ENCODE peak calls at places on chromosomes 11 and 22, in five cellular contexts. X is skeletal muscle cell, W is foreskin fibroblast, C is dorsolateral prefrontal cortex, E is MM.1S. K is an unnamed sample.
A peak's percentile ranks its signal among the peaks of the same experiment; 100 is the strongest.

GRCh38 chr11:30914143-30914762 is 328.1 kb upstream of the MPPED2 start:
- DNase-seq in C (peak; percentile 81), E (peak; percentile 14), X (peak; percentile 39), W (no peak), K (peak; percentile 53)

GRCh38 chr11:73493838-73494598 is 103.9 kb downstream of the FAM168A start:
- DNase-seq in X (peak; percentile 32), E (no peak), W (peak; percentile 85), C (no peak), K (peak; percentile 90)

GRCh38 chr11:14764899-14765527 is 121.4 kb downstream of the PDE3B start:
- DNase-seq in C (no peak), W (no peak), X (no peak), E (peak; percentile 94), K (peak; percentile 47)

GRCh38 chr22:38948181-38948940 is 9.0 kb upstream of the APOBEC3A start:
- DNase-seq in W (no peak), C (no peak), E (no peak), X (no peak), K (no peak)

GRCh38 chr11:63623513-63624140 is 9.4 kb upstream of the PLAAT3 start:
- DNase-seq in E (no peak), C (no peak), X (no peak), W (no peak), K (no peak)

GRCh38 chr11:122337241-122338176 is 221.5 kb upstream of the BLID start:
- DNase-seq in X (no peak), C (no peak), E (no peak), W (no peak), K (peak; percentile 82)

GRCh38 chr22:19767427-19768380 is 7.1 kb downstream of the TBX1 start:
- DNase-seq in C (no peak), X (no peak), W (no peak), E (no peak), K (no peak)

GRCh38 chr11:112727341-112727841 is 233.8 kb upstream of the NCAM1 start:
- DNase-seq in X (no peak), W (no peak), C (no peak), E (no peak), K (no peak)

GRCh38 chr11:60208146-60208895 is 25.4 kb upstream of the MS4A6A start:
- DNase-seq in E (no peak), X (no peak), W (no peak), C (no peak), K (no peak)

GRCh38 chr22:17198188-17199130 is 20.8 kb downstream of the ADA2 start:
- DNase-seq in C (no peak), E (no peak), W (no peak), X (no peak), K (peak; percentile 9)

GRCh38 chr11:72003776-72004171 is 5.1 kb downstream of the IL18BP start:
- DNase-seq in E (no peak), W (no peak), X (no peak), C (no peak), K (no peak)

GRCh38 chr11:91755526-91755925 is 469.1 kb upstream of the FAT3 start:
- DNase-seq in E (no peak), C (no peak), X (no peak), W (no peak), K (no peak)

DNA sequence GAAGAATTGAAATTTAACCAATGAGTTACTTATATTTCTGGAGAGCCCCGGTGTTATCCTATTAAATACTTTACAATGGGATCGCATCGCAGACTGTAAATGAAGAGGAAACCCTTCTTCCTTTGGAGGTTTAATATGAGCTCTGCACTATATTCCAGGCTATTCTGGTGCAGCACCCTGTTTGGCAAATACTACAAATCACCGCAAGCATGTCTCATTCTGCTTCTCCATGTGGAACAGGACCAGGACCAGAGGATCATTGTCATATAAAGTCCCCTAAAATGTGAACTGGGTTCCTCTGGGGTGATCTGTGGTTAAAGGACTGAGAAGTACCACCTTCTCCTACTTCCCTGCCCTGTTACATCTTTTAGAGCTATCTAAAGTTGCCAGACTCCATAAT is 703.7 kb downstream of the DLG2 start:
- DNase-seq in X (no peak), C (no peak), W (no peak), E (no peak), K (no peak)
- H3K4me3 ChIP-seq in X (no peak overlapping the region), C (peak overlapping the region; percentile 64), W (no peak overlapping the region), E (no peak overlapping the region), K (no peak overlapping the region)

GRCh38 chr11:116993599-116993998 is 104.6 kb downstream of the SIK3 start:
- DNase-seq in C (no peak), X (no peak), W (no peak), E (no peak), K (no peak)
- H3K4me3 ChIP-seq in C (peak overlapping the region; percentile 30), X (no peak overlapping the region), W (no peak overlapping the region), E (no peak overlapping the region), K (no peak overlapping the region)

GRCh38 chr11:125224391-125225015 is 60.0 kb downstream of the PKNOX2 start:
- DNase-seq in C (no peak), X (no peak), W (no peak), E (no peak), K (peak; percentile 72)

GRCh38 chr11:125227151-125227550 is 62.6 kb downstream of the PKNOX2 start:
- DNase-seq in C (no peak), W (no peak), X (no peak), E (peak; percentile 15), K (no peak)

GRCh38 chr11:125226701-125227100 is 62.1 kb downstream of the PKNOX2 start:
- DNase-seq in X (no peak), E (no peak), W (no peak), C (no peak), K (no peak)

GRCh38 chr11:125223901-125224331 is 59.4 kb downstream of the PKNOX2 start:
- DNase-seq in E (no peak), W (no peak), C (no peak), X (no peak), K (no peak)

GRCh38 chr11:125225401-125225800 is 60.9 kb downstream of the PKNOX2 start:
- DNase-seq in E (no peak), W (no peak), C (no peak), X (no peak), K (no peak)
- H3K4me3 ChIP-seq in E (no peak overlapping the region), W (no peak overlapping the region), C (no peak overlapping the region), X (no peak overlapping the region), K (no peak overlapping the region)

DNA sequence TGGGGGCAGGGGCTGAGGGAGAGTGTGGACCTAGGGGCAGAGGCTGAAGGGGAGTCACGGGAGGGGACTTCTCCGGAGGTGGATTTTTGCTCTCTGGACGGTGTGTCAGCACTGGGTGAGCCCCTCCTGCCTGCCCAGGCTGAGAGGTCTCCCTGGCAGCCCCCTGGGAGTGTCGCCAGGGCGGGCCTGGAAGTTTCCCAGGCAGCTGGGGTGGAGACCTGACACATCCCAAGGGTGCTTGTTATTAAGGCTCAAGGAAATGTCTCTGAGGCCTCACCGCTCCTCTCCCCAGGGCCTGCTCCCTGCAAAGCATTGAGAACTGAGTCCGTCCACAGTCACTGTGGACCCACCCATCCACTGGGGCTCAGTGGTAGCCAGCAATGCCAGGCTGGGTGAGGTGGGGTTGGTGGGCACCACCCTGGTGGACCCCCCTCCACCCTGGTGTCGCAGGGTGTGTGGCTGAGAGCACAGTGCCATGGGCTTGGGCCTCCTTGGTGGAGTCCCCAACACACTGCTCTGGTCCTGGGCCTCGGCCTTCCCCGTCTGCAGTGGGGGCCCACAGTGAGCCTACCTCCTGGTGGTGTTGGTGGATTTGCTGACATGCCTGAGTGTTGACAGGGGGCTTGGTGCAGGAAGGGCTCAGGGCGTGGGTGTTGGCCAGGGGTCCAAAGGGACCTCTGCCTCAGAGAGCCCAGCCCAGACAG is 2.5 kb downstream of the CD81 start:
- DNase-seq in E (no peak), C (no peak), W (no peak), X (no peak), K (no peak)
- H3K4me3 ChIP-seq in E (no peak overlapping the region), C (peak overlapping the region; percentile 95), W (peak overlapping the region; percentile 87), X (peak overlapping the region; percentile 82), K (peak overlapping the region; percentile 86)

GRCh38 chr11:93072236-93072635 is 102.8 kb downstream of the MTNR1B start:
- DNase-seq in C (no peak), E (no peak), W (no peak), X (no peak), K (no peak)

GRCh38 chr11:93073508-93074280 is 104.2 kb downstream of the MTNR1B start:
- DNase-seq in X (no peak), W (no peak), C (no peak), E (no peak), K (no peak)

GRCh38 chr11:93063101-93063500 is 93.7 kb downstream of the MTNR1B start:
- DNase-seq in W (no peak), E (no peak), C (no peak), X (no peak), K (no peak)

GRCh38 chr11:93073026-93073425 is 103.6 kb downstream of the MTNR1B start:
- DNase-seq in X (no peak), C (no peak), W (no peak), E (no peak), K (no peak)

GRCh38 chr11:93067881-93068390 is 98.5 kb downstream of the MTNR1B start:
- DNase-seq in W (no peak), C (no peak), E (no peak), X (no peak), K (no peak)
- H3K4me3 ChIP-seq in W (no peak overlapping the region), C (no peak overlapping the region), E (no peak overlapping the region), X (no peak overlapping the region), K (no peak overlapping the region)

GRCh38 chr11:3130269-3131071 is 34.6 kb downstream of the OSBPL5 start:
- DNase-seq in W (no peak), E (no peak), X (no peak), C (peak; percentile 65), K (no peak)
- H3K4me3 ChIP-seq in W (no peak overlapping the region), E (no peak overlapping the region), X (no peak overlapping the region), C (no peak overlapping the region), K (no peak overlapping the region)

DNA sequence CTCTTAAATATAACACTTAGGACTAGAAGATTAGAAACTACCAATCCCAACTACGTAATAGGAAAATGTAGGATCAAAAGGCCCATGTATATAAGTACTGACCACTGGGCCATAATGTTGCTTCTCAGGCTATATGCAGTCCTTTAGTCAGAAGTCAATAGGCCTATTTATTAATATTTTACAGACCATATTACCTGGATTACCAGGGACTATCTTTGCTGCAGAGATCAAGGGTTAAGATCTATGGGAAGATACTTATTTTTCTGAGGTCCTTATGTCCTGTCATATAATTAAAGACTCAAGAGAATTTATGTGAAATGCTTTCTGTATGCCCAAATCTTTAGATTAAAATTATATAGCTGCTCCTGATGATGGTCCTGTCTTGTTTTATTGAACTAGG is 57.2 kb downstream of the CTNND1 start:
- DNase-seq in X (no peak), W (no peak), C (no peak), E (no peak), K (no peak)
- H3K4me3 ChIP-seq in X (no peak overlapping the region), W (no peak overlapping the region), C (no peak overlapping the region), E (no peak overlapping the region), K (no peak overlapping the region)

GRCh38 chr11:66293352-66293751 is 1.7 kb downstream of the TMEM151A start:
- DNase-seq in E (no peak), W (no peak), C (no peak), X (no peak), K (no peak)
- H3K4me3 ChIP-seq in E (no peak overlapping the region), W (no peak overlapping the region), C (peak overlapping the region; percentile 86), X (no peak overlapping the region), K (no peak overlapping the region)

GRCh38 chr11:78416285-78417174 is 1.1 kb downstream of the GAB2 start:
- DNase-seq in W (peak; percentile 82), X (peak; percentile 53), E (peak; percentile 78), C (peak; percentile 72), K (peak; percentile 87)

GRCh38 chr11:78418584-78419211 is 1.1 kb upstream of the GAB2 start:
- DNase-seq in W (no peak), C (no peak), X (no peak), E (no peak), K (no peak)

GRCh38 chr11:78417175-78417887 is at the start of gene GAB2:
- DNase-seq in E (peak; percentile 31), C (no peak), X (no peak), W (no peak), K (no peak)

GRCh38 chr11:78419327-78419726 is 1.7 kb upstream of the GAB2 start:
- DNase-seq in X (peak; percentile 98), W (peak; percentile 93), C (no peak), E (no peak), K (peak; percentile 99)

GRCh38 chr11:78417888-78418583 is 416 bp upstream of the GAB2 start:
- DNase-seq in W (peak; percentile 78), X (no peak), E (peak; percentile 84), C (peak; percentile 84), K (peak; percentile 64)
- H3K4me3 ChIP-seq in W (peak overlapping the region; percentile 77), X (peak overlapping the region; percentile 71), E (peak overlapping the region; percentile 62), C (peak overlapping the region; percentile 89), K (peak overlapping the region; percentile 79)